ENCODE peak calls at places on chromosomes 2 and 18, in ten cellular contexts. X is MCF 10A, Y is heart left ventricle, T is fibroblast of lung, I is A549, R is NB4, L is AG04449, O is upper lobe of right lung, U is endodermal cell, F is AG10803. Q is an unnamed sample.
A peak's percentile ranks its signal among the peaks of the same experiment; 100 is the strongest.

GRCh38 chr18:24011095-24011917 is 3.2 kb upstream of the TTC39C start:
- DNase-seq in O (no peak), T (no peak), X (no peak), R (no peak), Y (no peak), F (no peak), L (no peak), U (no peak), I (no peak), Q (no peak)

GRCh38 chr2:18959952-18960717 is 370.8 kb upstream of the NT5C1B start:
- DNase-seq in Y (no peak), X (peak; percentile 91), U (no peak), R (peak; percentile 6), I (no peak), F (peak; percentile 92), T (no peak), O (no peak), L (peak; percentile 29), Q (no peak)

GRCh38 chr2:63872571-63873328 is 31.1 kb downstream of the UGP2 start:
- DNase-seq in U (no peak), F (peak; percentile 71), Y (no peak), T (peak; percentile 58), X (no peak), O (no peak), L (no peak), R (no peak), I (no peak), Q (no peak)

GRCh38 chr2:17962874-17963273 is 84.4 kb downstream of the KCNS3 start:
- DNase-seq in R (no peak), T (peak; percentile 36), U (no peak), X (peak; percentile 22), L (no peak), Y (no peak), F (peak; percentile 16), I (no peak), O (no peak), Q (no peak)

GRCh38 chr18:39835303-39836030 is 2119.6 kb upstream of the PIK3C3 start:
- DNase-seq in R (no peak), T (peak; percentile 31), F (no peak), L (no peak), U (no peak), I (no peak), X (no peak), O (no peak), Y (no peak), Q (no peak)

GRCh38 chr2:24382363-24383021 is 22.2 kb upstream of the ITSN2 start:
- DNase-seq in X (peak; percentile 76), T (peak; percentile 22), O (peak; percentile 75), Y (no peak), R (peak; percentile 79), I (peak; percentile 80), L (peak; percentile 4), F (peak; percentile 66), U (peak; percentile 89), Q (no peak)

GRCh38 chr2:19580830-19581229 is 222.4 kb upstream of the OSR1 start:
- DNase-seq in I (no peak), T (peak; percentile 70), Y (peak; percentile 43), F (no peak), X (no peak), U (no peak), O (no peak), R (no peak), L (no peak), Q (no peak)

GRCh38 chr2:144452169-144453038 is 67.5 kb downstream of the ZEB2 start:
- DNase-seq in L (no peak), X (no peak), O (no peak), R (no peak), Y (no peak), U (peak; percentile 79), I (peak; percentile 2), F (peak; percentile 48), T (peak; percentile 67), Q (no peak)

GRCh38 chr2:211816739-211817138 is 721.9 kb downstream of the ERBB4 start:
- DNase-seq in Y (no peak), X (no peak), I (no peak), U (no peak), T (no peak), L (no peak), O (no peak), F (no peak), R (no peak), Q (no peak)

GRCh38 chr2:232417489-232417888 is 10.8 kb downstream of the ALPG start:
- DNase-seq in O (peak; percentile 20), X (no peak), T (no peak), U (peak; percentile 36), Y (no peak), L (no peak), I (no peak), F (no peak), R (no peak), Q (no peak)

GRCh38 chr2:26214759-26215158 is 29.7 kb downstream of the HADHA start:
- DNase-seq in R (no peak), L (no peak), O (no peak), U (no peak), X (no peak), F (no peak), T (no peak), Y (no peak), I (no peak), Q (no peak)

GRCh38 chr18:23879966-23880565 is 134.5 kb upstream of the TTC39C start:
- DNase-seq in O (no peak), R (no peak), U (no peak), I (no peak), F (no peak), Y (no peak), T (no peak), X (no peak), L (no peak), Q (no peak)

GRCh38 chr2:128625421-128625820 is 306.8 kb upstream of the HS6ST1 start:
- DNase-seq in T (no peak), F (no peak), X (no peak), Y (no peak), O (peak; percentile 44), U (no peak), L (no peak), I (no peak), R (no peak), Q (no peak)

GRCh38 chr2:85525567-85525966 is 13.4 kb upstream of the MAT2A start:
- DNase-seq in O (no peak), Y (no peak), I (no peak), L (no peak), X (no peak), U (no peak), F (no peak), R (peak; percentile 80), T (no peak), Q (no peak)
- TF ChIP-seq CTCF in O (no peak), Y (no peak), I (no peak), L (no peak), X (no peak), U (no peak), F (no peak), R (no peak), T (no peak), Q (no peak)

DNA sequence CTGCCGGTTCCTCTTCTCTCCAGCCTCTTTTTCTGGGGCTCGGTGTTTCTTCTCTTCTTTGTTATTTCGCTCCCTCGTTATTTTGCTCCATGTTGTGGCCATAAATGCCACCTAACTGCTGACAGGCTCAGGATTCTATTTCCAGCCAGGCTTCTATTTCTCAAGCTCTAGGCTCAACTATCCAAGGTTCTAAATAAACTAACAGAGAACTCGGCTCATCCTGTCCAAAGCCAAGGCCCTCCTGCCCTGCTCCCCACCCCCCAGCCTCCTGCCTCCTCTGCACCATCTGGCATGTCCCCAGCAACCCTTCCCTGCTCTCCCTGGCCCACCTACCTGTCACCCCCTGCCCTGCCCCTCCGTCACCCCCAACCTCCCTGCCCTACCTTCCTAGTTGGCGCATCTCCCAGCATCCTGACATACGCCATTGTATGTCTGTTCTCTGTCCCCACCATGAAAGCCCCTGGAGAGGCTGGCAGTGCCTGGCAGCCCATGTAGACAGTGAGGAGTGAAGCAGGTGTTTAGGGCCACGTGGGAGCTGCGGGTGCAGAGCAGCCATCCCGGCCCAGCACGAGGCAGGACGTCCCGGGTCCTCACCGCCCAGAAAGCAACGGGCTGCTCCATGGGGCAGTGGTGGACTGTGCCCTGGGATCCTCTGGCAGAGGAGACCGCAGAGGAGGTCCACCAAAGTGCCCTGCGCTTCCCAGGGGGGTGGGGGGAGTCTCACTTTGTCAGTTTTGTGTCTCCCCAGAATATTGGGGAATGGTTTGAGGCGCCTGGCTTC is 186.9 kb downstream of the TWIST2 start:
- DNase-seq in X (no peak), I (no peak), O (no peak), L (no peak), T (no peak), R (no peak), Y (no peak), F (no peak), U (no peak), Q (no peak)
- TF ChIP-seq CTCF in X (no peak), I (no peak), O (no peak), L (no peak), T (no peak), R (no peak), Y (no peak), F (no peak), U (no peak), Q (no peak)

DNA sequence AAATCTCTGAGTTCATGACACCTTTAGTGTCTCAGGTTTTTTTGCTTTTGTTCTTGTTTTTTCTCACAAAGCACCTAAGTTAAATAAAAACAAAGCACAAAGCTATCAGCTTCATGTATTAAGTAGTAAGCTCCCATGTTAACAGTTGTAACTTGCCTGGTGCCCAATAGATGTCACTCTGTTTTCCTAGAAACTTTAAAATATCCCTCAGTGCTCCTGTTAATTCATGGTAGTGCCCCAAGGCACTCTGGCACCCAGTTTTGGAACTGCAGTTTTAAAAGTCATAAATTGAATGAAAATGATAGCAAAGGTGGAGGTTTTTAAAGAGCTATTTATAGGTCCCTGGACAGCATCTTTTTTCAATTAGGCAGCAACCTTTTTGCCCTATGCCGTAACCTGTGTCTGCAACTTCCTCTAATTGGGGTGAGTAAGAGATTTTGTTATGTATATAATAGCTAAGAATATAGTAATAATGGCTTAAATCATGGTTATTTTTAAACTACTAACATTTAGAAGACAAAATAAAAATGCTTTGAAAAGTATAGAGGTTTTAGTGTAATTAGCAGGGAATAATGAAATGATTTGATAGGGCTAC is 555.0 kb upstream of the TMEFF2 start:
- DNase-seq in R (peak; percentile 12), O (no peak), U (peak; percentile 48), T (peak; percentile 0), F (no peak), X (peak; percentile 40), I (no peak), Y (no peak), L (no peak), Q (no peak)
- TF ChIP-seq CTCF in R (peak; percentile 28), O (no peak), U (peak; percentile 75), T (no peak), F (no peak), X (peak; percentile 48), I (peak; percentile 33), Y (no peak), L (no peak), Q (no peak)

DNA sequence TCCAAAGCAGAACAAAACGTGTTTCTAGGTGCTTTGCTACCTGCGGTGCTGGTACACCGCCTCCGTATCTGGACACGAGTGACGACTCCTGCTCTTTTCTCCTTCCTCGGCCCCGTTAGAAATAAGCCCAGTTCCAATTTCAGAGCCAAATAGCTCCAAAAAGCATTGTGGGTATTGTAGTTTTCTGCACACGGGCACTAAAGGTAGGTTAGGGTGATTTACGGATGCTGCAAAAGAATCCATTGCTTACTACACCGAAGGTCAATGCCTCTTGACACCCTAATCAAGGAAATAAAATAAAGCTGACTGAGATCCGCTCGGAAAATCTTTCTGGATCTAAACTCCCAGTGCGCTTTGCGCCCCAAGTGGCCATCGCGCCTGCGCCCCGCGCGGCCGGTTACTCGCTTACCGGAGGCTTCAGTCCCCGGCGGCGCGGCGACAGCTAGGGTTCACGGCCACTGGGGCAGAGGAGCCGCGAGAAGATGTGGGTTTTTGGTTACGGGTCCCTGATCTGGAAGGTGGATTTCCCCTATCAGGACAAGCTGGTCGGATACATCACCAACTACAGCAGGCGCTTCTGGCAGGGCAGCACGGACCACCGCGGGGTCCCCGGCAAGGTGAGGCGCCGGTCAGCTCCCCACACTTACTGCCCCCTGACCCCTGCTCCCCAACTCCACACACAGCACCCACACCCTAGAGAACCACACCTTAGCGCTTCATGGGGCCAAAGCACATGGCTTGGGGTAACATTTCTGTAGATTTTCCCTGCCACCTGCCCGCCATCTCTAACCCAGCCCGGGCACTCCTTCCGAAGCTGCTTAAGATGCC is at the start of gene CHAC2:
- DNase-seq in R (peak; percentile 92), X (peak; percentile 84), U (peak; percentile 92), F (peak; percentile 71), L (no peak), O (peak; percentile 94), T (peak; percentile 80), Y (peak; percentile 89), I (peak; percentile 83), Q (peak; percentile 56)
- TF ChIP-seq CTCF in R (no peak), X (no peak), U (peak; percentile 69), F (peak; percentile 45), L (peak; percentile 49), O (peak; percentile 52), T (peak; percentile 36), Y (peak; percentile 46), I (no peak), Q (no peak)

Q was measured in omental fat pad.